ENCODE peak calls at places on chromosomes 3 and 15, in eight cellular contexts. One of them, this sample, is unnamed.

GRCh38 chr3:43995078-43995928 is 246.4 kb upstream of the TOPAZ1 start:
- DNase-seq in hepatocyte: peak; percentile 67
- DNase-seq in transverse colon: no peak
- DNase-seq in IMR-90: no peak
- DNase-seq in Peyer's patch: no peak
- DNase-seq in cardiac muscle cell: peak; percentile 41
- DNase-seq in left ventricle myocardium inferior: no peak
- DNase-seq in mesendoderm: peak; percentile 44
- DNase-seq in this sample: no peak

GRCh38 chr15:34223904-34224596 is 766 bp upstream of the EMC4 start:
- DNase-seq in IMR-90: peak; percentile 13
- DNase-seq in cardiac muscle cell: no peak
- DNase-seq in transverse colon: peak; percentile 9
- DNase-seq in hepatocyte: no peak
- DNase-seq in Peyer's patch: peak; percentile 54
- DNase-seq in left ventricle myocardium inferior: no peak
- DNase-seq in mesendoderm: no peak
- DNase-seq in this sample: no peak

GRCh38 chr3:188261011-188261410 is 107.1 kb downstream of the LPP start:
- DNase-seq in mesendoderm: no peak
- DNase-seq in IMR-90: no peak
- DNase-seq in hepatocyte: no peak
- DNase-seq in cardiac muscle cell: no peak
- DNase-seq in Peyer's patch: no peak
- DNase-seq in left ventricle myocardium inferior: no peak
- DNase-seq in transverse colon: no peak
- DNase-seq in this sample: no peak

GRCh38 chr15:55858661-55859060 is 115.7 kb upstream of the PRTG start:
- DNase-seq in IMR-90: peak; percentile 52
- DNase-seq in mesendoderm: no peak
- DNase-seq in cardiac muscle cell: no peak
- DNase-seq in left ventricle myocardium inferior: no peak
- DNase-seq in hepatocyte: no peak
- DNase-seq in transverse colon: no peak
- DNase-seq in Peyer's patch: no peak
- DNase-seq in this sample: no peak

GRCh38 chr3:113310960-113311359 is 99.6 kb downstream of the BOC start:
- DNase-seq in mesendoderm: no peak
- DNase-seq in Peyer's patch: no peak
- DNase-seq in IMR-90: no peak
- DNase-seq in cardiac muscle cell: no peak
- DNase-seq in left ventricle myocardium inferior: no peak
- DNase-seq in hepatocyte: no peak
- DNase-seq in transverse colon: no peak
- DNase-seq in this sample: no peak

GRCh38 chr15:42808921-42809320 is 72.0 kb upstream of the CDAN1 start:
- DNase-seq in IMR-90: no peak
- DNase-seq in transverse colon: no peak
- DNase-seq in hepatocyte: no peak
- DNase-seq in cardiac muscle cell: no peak
- DNase-seq in Peyer's patch: no peak
- DNase-seq in mesendoderm: no peak
- DNase-seq in left ventricle myocardium inferior: no peak
- DNase-seq in this sample: no peak

GRCh38 chr3:172688588-172688987 is 22.3 kb downstream of the NCEH1 start:
- DNase-seq in hepatocyte: no peak
- DNase-seq in Peyer's patch: no peak
- DNase-seq in IMR-90: no peak
- DNase-seq in cardiac muscle cell: peak; percentile 49
- DNase-seq in left ventricle myocardium inferior: no peak
- DNase-seq in mesendoderm: no peak
- DNase-seq in transverse colon: peak; percentile 24
- DNase-seq in this sample: no peak

GRCh38 chr3:155326249-155326648 is 32.8 kb upstream of the STRIT1 start:
- DNase-seq in IMR-90: no peak
- DNase-seq in hepatocyte: no peak
- DNase-seq in Peyer's patch: no peak
- DNase-seq in mesendoderm: no peak
- DNase-seq in cardiac muscle cell: no peak
- DNase-seq in left ventricle myocardium inferior: no peak
- DNase-seq in transverse colon: no peak
- DNase-seq in this sample: no peak

GRCh38 chr3:8713901-8714759 is 19.5 kb upstream of the CAV3 start:
- DNase-seq in mesendoderm: peak; percentile 63
- DNase-seq in transverse colon: no peak
- DNase-seq in hepatocyte: no peak
- DNase-seq in Peyer's patch: no peak
- DNase-seq in IMR-90: no peak
- DNase-seq in cardiac muscle cell: peak; percentile 22
- DNase-seq in left ventricle myocardium inferior: no peak
- DNase-seq in this sample: no peak

GRCh38 chr3:196883361-196883760 is 15.6 kb downstream of the SENP5 start:
- DNase-seq in Peyer's patch: no peak
- DNase-seq in IMR-90: no peak
- DNase-seq in transverse colon: no peak
- DNase-seq in cardiac muscle cell: no peak
- DNase-seq in hepatocyte: no peak
- DNase-seq in mesendoderm: no peak
- DNase-seq in left ventricle myocardium inferior: no peak
- DNase-seq in this sample: no peak

GRCh38 chr3:48930590-48930989 is 11.9 kb downstream of the ARIH2 start:
- DNase-seq in cardiac muscle cell: no peak
- DNase-seq in left ventricle myocardium inferior: no peak
- DNase-seq in hepatocyte: no peak
- DNase-seq in IMR-90: no peak
- DNase-seq in transverse colon: no peak
- DNase-seq in mesendoderm: no peak
- DNase-seq in Peyer's patch: no peak
- DNase-seq in this sample: no peak

GRCh38 chr3:108153451-108153981 is 62.7 kb upstream of the CD47 start:
- DNase-seq in IMR-90: peak; percentile 75
- DNase-seq in hepatocyte: peak; percentile 71
- DNase-seq in transverse colon: peak; percentile 66
- DNase-seq in mesendoderm: peak; percentile 84
- DNase-seq in cardiac muscle cell: peak; percentile 46
- DNase-seq in left ventricle myocardium inferior: no peak
- DNase-seq in Peyer's patch: no peak
- DNase-seq in this sample: peak; percentile 67

GRCh38 chr15:72154316-72154715 is 36.1 kb downstream of the SENP8 start:
- DNase-seq in mesendoderm: no peak
- DNase-seq in Peyer's patch: no peak
- DNase-seq in left ventricle myocardium inferior: no peak
- DNase-seq in cardiac muscle cell: no peak
- DNase-seq in transverse colon: no peak
- DNase-seq in hepatocyte: no peak
- DNase-seq in IMR-90: no peak
- DNase-seq in this sample: no peak

GRCh38 chr15:72155021-72155621 is 36.9 kb downstream of the SENP8 start:
- DNase-seq in hepatocyte: peak; percentile 64
- DNase-seq in left ventricle myocardium inferior: peak; percentile 75
- DNase-seq in IMR-90: peak; percentile 6
- DNase-seq in Peyer's patch: peak; percentile 81
- DNase-seq in cardiac muscle cell: peak; percentile 77
- DNase-seq in transverse colon: peak; percentile 86
- DNase-seq in mesendoderm: no peak
- DNase-seq in this sample: peak; percentile 98

GRCh38 chr15:72153269-72153668 is 35.1 kb downstream of the SENP8 start:
- DNase-seq in mesendoderm: no peak
- DNase-seq in IMR-90: peak; percentile 13
- DNase-seq in hepatocyte: no peak
- DNase-seq in left ventricle myocardium inferior: no peak
- DNase-seq in transverse colon: no peak
- DNase-seq in Peyer's patch: no peak
- DNase-seq in cardiac muscle cell: no peak
- DNase-seq in this sample: no peak

GRCh38 chr15:72156928-72157327 is 38.7 kb downstream of the SENP8 start:
- DNase-seq in Peyer's patch: no peak
- DNase-seq in IMR-90: no peak
- DNase-seq in transverse colon: no peak
- DNase-seq in mesendoderm: no peak
- DNase-seq in hepatocyte: no peak
- DNase-seq in left ventricle myocardium inferior: no peak
- DNase-seq in cardiac muscle cell: no peak
- DNase-seq in this sample: no peak

GRCh38 chr15:72155635-72156616 is 37.7 kb downstream of the SENP8 start:
- DNase-seq in hepatocyte: peak; percentile 91
- DNase-seq in mesendoderm: peak; percentile 87
- DNase-seq in left ventricle myocardium inferior: peak; percentile 83
- DNase-seq in Peyer's patch: peak; percentile 89
- DNase-seq in IMR-90: peak; percentile 74
- DNase-seq in cardiac muscle cell: peak; percentile 89
- DNase-seq in transverse colon: peak; percentile 93
- DNase-seq in this sample: peak; percentile 91
- H3K27ac ChIP-seq in hepatocyte: peak overlapping the region; percentile 20
- H3K27ac ChIP-seq in mesendoderm: no peak overlapping the region
- H3K27ac ChIP-seq in left ventricle myocardium inferior: peak overlapping the region; percentile 69
- H3K27ac ChIP-seq in Peyer's patch: peak overlapping the region; percentile 65
- H3K27ac ChIP-seq in IMR-90: no peak overlapping the region
- H3K27ac ChIP-seq in cardiac muscle cell: peak overlapping the region; percentile 62
- H3K27ac ChIP-seq in transverse colon: peak overlapping the region; percentile 81
- H3K27ac ChIP-seq in this sample: peak overlapping the region; percentile 60

DNA sequence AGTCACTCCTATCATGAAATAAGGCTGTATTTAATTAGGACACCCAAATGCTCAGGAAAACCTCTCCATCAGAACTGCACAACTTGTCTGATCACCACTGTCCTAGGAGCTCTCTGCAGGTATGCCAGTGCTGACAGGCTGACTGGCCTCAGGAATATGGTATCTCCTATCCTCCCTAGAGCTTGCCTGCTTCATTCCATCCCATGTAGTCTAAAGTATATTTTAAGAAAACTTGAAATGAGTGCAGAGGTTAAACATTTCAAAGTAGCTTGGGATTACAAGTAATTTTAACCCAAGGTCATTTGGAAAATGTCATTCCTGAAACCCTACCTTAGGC is 23.7 kb downstream of the FILIP1L start:
- DNase-seq in IMR-90: no peak
- DNase-seq in left ventricle myocardium inferior: no peak
- DNase-seq in hepatocyte: no peak
- DNase-seq in Peyer's patch: no peak
- DNase-seq in transverse colon: no peak
- DNase-seq in mesendoderm: no peak
- DNase-seq in cardiac muscle cell: no peak
- DNase-seq in this sample: no peak
- H3K4me1 ChIP-seq in IMR-90: peaks cover 8% of the 10 kb centered on the region
- H3K4me1 ChIP-seq in left ventricle myocardium inferior: peaks cover 46% of the 10 kb centered on the region
- H3K4me1 ChIP-seq in hepatocyte: peaks cover 26% of the 10 kb centered on the region
- H3K4me1 ChIP-seq in Peyer's patch: no peaks in the 10 kb centered on the region
- H3K4me1 ChIP-seq in transverse colon: no peaks in the 10 kb centered on the region
- H3K4me1 ChIP-seq in mesendoderm: no peaks in the 10 kb centered on the region
- H3K4me1 ChIP-seq in cardiac muscle cell: no peaks in the 10 kb centered on the region
- H3K4me1 ChIP-seq in this sample: no peaks in the 10 kb centered on the region

GRCh38 chr3:46843508-46843907 is 19.7 kb downstream of the MYL3 start:
- DNase-seq in Peyer's patch: no peak
- DNase-seq in IMR-90: no peak
- DNase-seq in hepatocyte: no peak
- DNase-seq in cardiac muscle cell: no peak
- DNase-seq in mesendoderm: no peak
- DNase-seq in left ventricle myocardium inferior: no peak
- DNase-seq in transverse colon: no peak
- DNase-seq in this sample: no peak

GRCh38 chr3:46845860-46846623 is 17.2 kb downstream of the MYL3 start:
- DNase-seq in Peyer's patch: peak; percentile 73
- DNase-seq in hepatocyte: peak; percentile 92
- DNase-seq in cardiac muscle cell: peak; percentile 66
- DNase-seq in mesendoderm: peak; percentile 95
- DNase-seq in IMR-90: peak; percentile 57
- DNase-seq in left ventricle myocardium inferior: peak; percentile 82
- DNase-seq in transverse colon: peak; percentile 79
- DNase-seq in this sample: peak; percentile 85

GRCh38 chr3:46845397-46845859 is 17.8 kb downstream of the MYL3 start:
- DNase-seq in hepatocyte: peak; percentile 82
- DNase-seq in left ventricle myocardium inferior: peak; percentile 80
- DNase-seq in Peyer's patch: no peak
- DNase-seq in transverse colon: peak; percentile 65
- DNase-seq in mesendoderm: peak; percentile 92
- DNase-seq in IMR-90: peak; percentile 62
- DNase-seq in cardiac muscle cell: no peak
- DNase-seq in this sample: peak; percentile 76

GRCh38 chr3:46844397-46844796 is 18.8 kb downstream of the MYL3 start:
- DNase-seq in hepatocyte: no peak
- DNase-seq in left ventricle myocardium inferior: no peak
- DNase-seq in transverse colon: no peak
- DNase-seq in Peyer's patch: no peak
- DNase-seq in IMR-90: no peak
- DNase-seq in mesendoderm: peak; percentile 40
- DNase-seq in cardiac muscle cell: no peak
- DNase-seq in this sample: no peak

GRCh38 chr3:46844851-46845250 is 18.4 kb downstream of the MYL3 start:
- DNase-seq in transverse colon: no peak
- DNase-seq in Peyer's patch: peak; percentile 33
- DNase-seq in hepatocyte: no peak
- DNase-seq in cardiac muscle cell: no peak
- DNase-seq in IMR-90: no peak
- DNase-seq in left ventricle myocardium inferior: no peak
- DNase-seq in mesendoderm: peak; percentile 89
- DNase-seq in this sample: no peak
- H3K27ac ChIP-seq in transverse colon: peak overlapping the region; percentile 70
- H3K27ac ChIP-seq in Peyer's patch: peak overlapping the region; percentile 66
- H3K27ac ChIP-seq in hepatocyte: peak overlapping the region; percentile 96
- H3K27ac ChIP-seq in cardiac muscle cell: peak overlapping the region; percentile 78
- H3K27ac ChIP-seq in IMR-90: no peak overlapping the region
- H3K27ac ChIP-seq in left ventricle myocardium inferior: peak overlapping the region; percentile 95
- H3K27ac ChIP-seq in mesendoderm: peak overlapping the region; percentile 84
- H3K27ac ChIP-seq in this sample: peak overlapping the region; percentile 85

DNA sequence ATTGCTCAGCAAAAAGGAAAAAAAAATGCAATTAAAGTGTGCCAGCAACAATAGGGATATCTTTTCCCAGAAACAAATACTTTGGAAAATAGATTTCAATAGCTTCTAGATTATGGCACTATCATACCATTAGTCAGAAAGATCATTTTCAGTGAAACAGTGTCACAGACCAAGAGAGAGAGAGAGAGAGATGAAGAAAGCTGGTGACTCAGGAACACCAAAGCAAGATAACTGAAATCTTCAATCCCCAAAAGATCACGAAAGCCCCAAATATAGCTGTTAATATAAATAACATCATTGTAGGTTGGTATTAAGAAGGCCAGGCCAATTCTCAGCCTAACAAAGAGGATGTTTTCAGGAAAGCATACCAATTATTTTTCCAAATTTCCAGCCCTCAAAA is 57.4 kb downstream of the ZIC4 start:
- DNase-seq in mesendoderm: no peak
- DNase-seq in Peyer's patch: no peak
- DNase-seq in cardiac muscle cell: no peak
- DNase-seq in hepatocyte: no peak
- DNase-seq in left ventricle myocardium inferior: no peak
- DNase-seq in transverse colon: no peak
- DNase-seq in IMR-90: no peak
- DNase-seq in this sample: no peak
- H3K4me1 ChIP-seq in mesendoderm: no peaks in the 10 kb centered on the region
- H3K4me1 ChIP-seq in Peyer's patch: no peaks in the 10 kb centered on the region
- H3K4me1 ChIP-seq in cardiac muscle cell: no peaks in the 10 kb centered on the region
- H3K4me1 ChIP-seq in hepatocyte: no peaks in the 10 kb centered on the region
- H3K4me1 ChIP-seq in left ventricle myocardium inferior: no peaks in the 10 kb centered on the region
- H3K4me1 ChIP-seq in transverse colon: no peaks in the 10 kb centered on the region
- H3K4me1 ChIP-seq in IMR-90: no peaks in the 10 kb centered on the region
- H3K4me1 ChIP-seq in this sample: no peaks in the 10 kb centered on the region